ENCODE peak calls at places on chromosomes 16 and 17, in six cellular contexts. V is upper lobe of right lung; I is left ventricle myocardium inferior; O is lung; N is CD8-positive, alpha-beta T cell; S is Caco-2. C is an unnamed sample. For H3K4me1, the result is how much of the 10 kb centered on the place peaks cover.

GRCh38 chr17:17757944-17758343 is 76.7 kb downstream of the RAI1 start:
- DNase-seq in V (no peak), I (no peak), O (no peak), N (no peak), S (no peak), C (no peak)

GRCh38 chr16:18800674-18801196 is 614 bp downstream of the ARL6IP1 start:
- DNase-seq in V (no peak), I (no peak), O (no peak), N (no peak), S (peak), C (no peak)

GRCh38 chr16:12095275-12096161 is 119.0 kb downstream of the SNX29 start:
- DNase-seq in V (peak), I (peak), O (peak), N (peak), S (peak), C (no peak)

GRCh38 chr16:24580665-24581064 is 41.3 kb downstream of the RBBP6 start:
- DNase-seq in V (no peak), I (no peak), O (no peak), N (no peak), S (no peak), C (no peak)

GRCh38 chr17:44199553-44200477 is at the start of gene ATXN7L3:
- DNase-seq in V (peak), I (peak), O (peak), N (peak), S (peak), C (peak)

GRCh38 chr16:60166111-60166510 is 1432.0 kb upstream of the GOT2 start:
- DNase-seq in V (no peak), I (no peak), O (no peak), N (no peak), S (no peak), C (no peak)

GRCh38 chr16:69014811-69015210 is 90.6 kb upstream of the HAS3 start:
- DNase-seq in V (no peak), I (no peak), O (no peak), N (no peak), S (no peak), C (no peak)

GRCh38 chr17:17681187-17681743 is at the start of gene RAI1:
- DNase-seq in V (peak), I (peak), O (peak), N (peak), S (peak), C (no peak)

GRCh38 chr17:7745748-7746470 is 28.4 kb downstream of the DNAH2 start:
- DNase-seq in V (peak), I (no peak), O (peak), N (no peak), S (no peak), C (no peak)

GRCh38 chr17:38730526-38731379 is 612 bp downstream of the CISD3 start:
- DNase-seq in V (peak), I (peak), O (peak), N (no peak), S (no peak), C (no peak)

GRCh38 chr17:29393451-29393850 is 3.3 kb downstream of the TAOK1 start:
- DNase-seq in V (no peak), I (no peak), O (no peak), N (no peak), S (no peak), C (no peak)
- H3K4me3 ChIP-seq in V (no peak), I (no peak), O (no peak), N (no peak), S (no peak), C (no peak)

DNA sequence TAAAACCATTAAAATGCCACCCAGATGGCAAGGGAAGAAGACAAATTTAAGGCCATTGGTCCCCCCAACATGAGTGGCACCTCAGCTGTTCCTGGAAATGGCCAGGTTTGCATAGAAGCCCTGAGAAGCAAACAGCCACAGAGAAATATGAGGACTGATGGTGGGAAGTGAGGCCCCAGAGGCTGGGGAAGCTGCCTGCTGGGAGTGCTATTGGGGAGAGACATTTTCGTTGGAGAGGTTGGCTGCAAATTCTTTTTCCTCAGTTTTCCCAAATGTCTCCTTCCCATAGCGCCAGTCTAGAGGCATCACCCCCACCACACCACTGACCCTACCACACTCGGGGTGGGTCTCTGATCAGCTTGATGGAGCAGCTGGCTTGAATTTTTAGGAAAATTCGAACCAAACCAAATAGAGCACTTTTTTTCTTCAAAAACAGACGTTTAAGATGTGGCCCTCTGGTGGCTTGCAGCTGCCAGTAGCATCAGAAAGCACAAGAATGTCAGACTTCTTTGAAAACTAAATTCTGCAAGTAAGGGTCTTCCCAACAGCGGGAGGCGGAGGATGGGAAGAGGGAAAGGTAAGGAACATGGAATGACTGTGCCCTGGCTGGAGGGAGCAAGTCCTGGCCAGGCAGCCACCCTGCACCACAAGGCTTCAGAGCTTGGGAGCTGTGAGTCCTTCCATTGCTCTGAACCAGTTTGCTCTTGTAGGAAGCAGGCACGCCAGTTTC is 13.2 kb upstream of the SLC12A3 start:
- DNase-seq in V (peak), I (no peak), O (no peak), N (no peak), S (no peak), C (no peak)
- TF ChIP-seq CTCF in V (peak), I (peak), O (no peak), N (no peak), S (peak), C (no peak)

GRCh38 chr17:58396173-58396572 is 21.2 kb downstream of the RNF43 start:
- DNase-seq in V (no peak), I (no peak), O (no peak), N (no peak), S (no peak), C (no peak)
- H3K4me1 ChIP-seq in V (under half), I (under half), O (under half), N (under half), S (half or more), C (under half)

GRCh38 chr16:66873685-66874055 is 6.6 kb upstream of the PDP2 start:
- DNase-seq in V (no peak), I (no peak), O (no peak), N (no peak), S (no peak), C (no peak)

GRCh38 chr16:66871840-66872239 is 8.5 kb upstream of the PDP2 start:
- DNase-seq in V (no peak), I (no peak), O (no peak), N (no peak), S (peak), C (no peak)

GRCh38 chr16:66874079-66874775 is 6.1 kb upstream of the PDP2 start:
- DNase-seq in V (no peak), I (no peak), O (no peak), N (no peak), S (no peak), C (no peak)

GRCh38 chr16:66872524-66872923 is 7.8 kb upstream of the PDP2 start:
- DNase-seq in V (no peak), I (no peak), O (no peak), N (no peak), S (no peak), C (no peak)

GRCh38 chr16:66872927-66873684 is 7.2 kb upstream of the PDP2 start:
- DNase-seq in V (peak), I (peak), O (peak), N (peak), S (peak), C (peak)
- H3K4me3 ChIP-seq in V (peak), I (peak), O (no peak), N (peak), S (peak), C (peak)

DNA sequence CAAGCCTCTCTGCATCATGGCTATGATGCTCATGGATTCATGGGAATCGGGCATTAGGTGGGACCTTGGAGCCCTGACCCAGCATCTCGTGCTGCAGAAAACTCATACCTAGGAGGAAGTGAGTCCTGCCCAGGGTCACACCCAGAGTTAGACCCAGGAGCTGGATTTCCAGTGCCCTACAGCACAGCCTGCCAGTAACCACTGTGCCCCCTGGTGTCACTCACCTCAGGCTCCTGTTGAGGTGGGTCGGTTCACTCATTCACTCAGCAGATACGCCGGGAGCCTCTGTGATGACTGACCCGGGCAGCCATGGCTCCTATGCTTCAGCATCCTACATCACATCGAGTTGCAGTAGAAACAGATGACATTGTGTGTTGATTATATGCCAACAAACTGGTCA is 143.4 kb downstream of the MSI2 start:
- DNase-seq in V (no peak), I (no peak), O (no peak), N (no peak), S (no peak), C (no peak)
- TF ChIP-seq CTCF in V (no peak), I (no peak), O (no peak), N (no peak), S (no peak), C (no peak)

DNA sequence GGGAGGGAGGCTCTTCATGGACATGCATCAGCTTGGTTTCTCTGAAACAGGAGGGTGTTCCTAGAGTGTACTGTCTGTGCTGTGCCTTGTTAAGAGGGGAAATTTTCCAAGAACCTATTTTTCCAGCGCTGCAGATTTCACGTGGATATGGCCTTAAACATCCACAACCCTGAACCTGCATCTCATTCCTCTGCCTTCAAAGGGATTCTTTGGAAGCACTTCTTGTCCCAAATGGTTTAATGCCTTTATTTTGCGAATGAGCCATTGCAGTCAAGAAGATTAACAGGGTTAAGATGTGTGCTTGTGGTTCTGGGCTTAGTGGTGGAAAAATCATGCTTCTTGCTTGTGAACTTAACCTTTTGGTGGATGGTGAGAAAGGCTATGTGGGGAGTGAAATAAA is 161.2 kb downstream of the XYLT1 start:
- DNase-seq in V (no peak), I (no peak), O (no peak), N (no peak), S (no peak), C (no peak)
- H3K4me1 ChIP-seq in V (under half), I (under half), O (under half), N (under half), S (under half), C (under half)

GRCh38 chr17:28812136-28812979 is 30.2 kb downstream of the FAM222B start:
- DNase-seq in V (peak), I (peak), O (peak), N (peak), S (peak), C (peak)

GRCh38 chr17:28812980-28813377 is 29.6 kb downstream of the FAM222B start:
- DNase-seq in V (no peak), I (no peak), O (no peak), N (no peak), S (no peak), C (no peak)

GRCh38 chr17:28811594-28812135 is 30.9 kb downstream of the FAM222B start:
- DNase-seq in V (no peak), I (no peak), O (no peak), N (no peak), S (no peak), C (no peak)

GRCh38 chr17:28810437-28810836 is 32.2 kb downstream of the FAM222B start:
- DNase-seq in V (no peak), I (no peak), O (no peak), N (no peak), S (no peak), C (no peak)

DNA sequence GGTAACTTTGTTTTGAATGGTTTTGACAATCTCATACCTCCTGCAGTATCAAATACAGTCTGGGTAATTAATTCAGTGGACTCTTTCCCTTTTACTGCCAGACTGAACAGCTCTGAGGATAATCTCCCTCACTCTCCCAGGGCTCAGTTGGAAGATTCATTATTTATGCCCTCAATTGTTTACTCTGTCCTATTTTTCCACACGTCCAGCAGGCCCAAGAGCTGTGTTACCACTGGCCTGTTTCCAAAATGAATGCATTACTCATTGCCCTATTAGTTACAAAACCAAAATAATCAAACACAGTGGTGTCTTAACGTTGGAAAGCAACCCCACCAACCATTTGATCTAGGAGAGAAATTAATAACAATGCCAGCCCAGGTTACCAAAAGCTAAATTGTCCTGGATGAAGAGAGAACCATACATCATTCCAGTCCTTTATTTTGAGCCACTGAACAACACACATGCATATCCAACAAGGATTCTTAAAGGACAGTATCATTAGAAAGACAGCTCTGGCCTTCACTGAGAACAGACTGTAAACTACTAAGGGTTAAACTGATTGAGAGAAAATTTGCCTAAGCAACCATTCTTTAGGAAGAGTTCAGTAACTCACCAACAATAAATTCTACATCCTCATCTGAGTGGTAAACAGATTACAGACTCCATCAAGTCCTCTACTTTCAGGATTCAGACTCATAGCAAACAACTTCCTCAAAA is 34.5 kb downstream of the FAM222B start:
- DNase-seq in V (no peak), I (no peak), O (no peak), N (no peak), S (no peak), C (no peak)
- H3K4me3 ChIP-seq in V (no peak), I (no peak), O (no peak), N (no peak), S (no peak), C (no peak)

GRCh38 chr17:40818733-40819527 is 3.5 kb downstream of the KRT10 start:
- DNase-seq in V (peak), I (peak), O (peak), N (peak), S (peak), C (no peak)
- TF ChIP-seq CTCF in V (no peak), I (no peak), O (no peak), N (no peak), S (no peak), C (peak)

DNA sequence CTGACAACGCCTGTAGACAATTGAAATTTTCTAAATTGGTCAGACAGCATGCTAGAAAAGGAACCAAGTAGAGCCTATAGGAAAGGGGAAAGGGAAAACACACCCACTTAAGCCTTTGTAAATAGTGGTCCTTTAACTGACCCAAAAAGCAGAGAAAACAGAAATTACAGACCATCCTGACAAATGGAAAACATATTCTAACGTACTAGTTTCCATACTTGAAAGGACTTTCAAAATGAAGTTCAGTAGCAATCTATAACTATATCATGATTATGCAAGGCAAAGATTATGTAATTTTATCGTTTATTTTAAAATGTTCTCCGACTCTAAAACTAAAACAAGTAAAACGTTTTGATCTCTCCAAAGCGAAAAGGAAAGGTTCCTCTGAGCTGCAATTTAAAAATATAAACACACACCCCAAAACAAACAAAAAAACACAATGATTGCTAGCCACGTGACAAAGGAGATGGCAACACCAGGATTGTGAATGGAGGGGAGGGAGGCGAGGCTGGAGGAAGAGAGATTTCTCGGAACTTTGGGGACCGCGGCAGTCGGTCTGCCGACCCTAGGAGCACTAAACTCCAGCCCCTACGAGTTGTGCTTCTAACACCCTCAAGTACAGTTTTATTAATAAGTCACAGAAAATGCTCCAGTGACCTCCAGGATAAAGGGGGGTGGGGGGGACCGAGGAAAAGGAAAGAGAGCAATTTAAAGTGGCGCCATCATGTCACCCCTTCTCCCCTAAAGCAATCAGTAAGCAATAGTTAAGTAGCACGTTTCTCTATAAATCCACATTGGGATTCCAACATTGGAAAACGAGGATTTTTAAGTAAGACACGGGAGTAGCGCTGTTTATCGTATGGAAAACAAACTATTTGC is 1.7 kb downstream of the KANSL1 start:
- DNase-seq in V (no peak), I (no peak), O (no peak), N (no peak), S (no peak), C (no peak)
- H3K4me1 ChIP-seq in V (under half), I (half or more), O (under half), N (half or more), S (under half), C (half or more)

C was measured in esophagus squamous epithelium.